ENCODE peak calls at places on chromosomes 2 and 18, in eight cellular contexts. One of them, this sample, is unnamed.

GRCh38 chr2:185127412-185127811 is 529.1 kb downstream of the ZNF804A start:
- DNase-seq in iPS DF 6.9: no peak
- DNase-seq in CD4-positive, alpha-beta T cell: no peak
- DNase-seq in GM12878: no peak
- DNase-seq in transverse colon: no peak
- DNase-seq in endodermal cell: no peak
- DNase-seq in GM23338: no peak
- DNase-seq in psoas muscle: no peak
- DNase-seq in this sample: no peak

GRCh38 chr2:127193948-127194267 is 26.2 kb downstream of the CYP27C1 start:
- DNase-seq in transverse colon: no peak
- DNase-seq in psoas muscle: no peak
- DNase-seq in CD4-positive, alpha-beta T cell: no peak
- DNase-seq in GM23338: peak; percentile 59
- DNase-seq in iPS DF 6.9: no peak
- DNase-seq in endodermal cell: no peak
- DNase-seq in GM12878: no peak
- DNase-seq in this sample: no peak

GRCh38 chr2:101974663-101975062 is 17.1 kb upstream of the IL1R2 start:
- DNase-seq in iPS DF 6.9: peak; percentile 16
- DNase-seq in psoas muscle: no peak
- DNase-seq in transverse colon: no peak
- DNase-seq in CD4-positive, alpha-beta T cell: no peak
- DNase-seq in GM23338: peak; percentile 60
- DNase-seq in GM12878: no peak
- DNase-seq in endodermal cell: peak; percentile 78
- DNase-seq in this sample: no peak

GRCh38 chr2:112740522-112740921 is 19.7 kb downstream of the NT5DC4 start:
- DNase-seq in GM12878: no peak
- DNase-seq in CD4-positive, alpha-beta T cell: no peak
- DNase-seq in iPS DF 6.9: no peak
- DNase-seq in psoas muscle: no peak
- DNase-seq in GM23338: no peak
- DNase-seq in endodermal cell: no peak
- DNase-seq in transverse colon: no peak
- DNase-seq in this sample: no peak

GRCh38 chr2:36461039-36461681 is 105.6 kb downstream of the CRIM1 start:
- DNase-seq in CD4-positive, alpha-beta T cell: no peak
- DNase-seq in GM12878: peak; percentile 9
- DNase-seq in endodermal cell: no peak
- DNase-seq in iPS DF 6.9: peak; percentile 47
- DNase-seq in transverse colon: no peak
- DNase-seq in psoas muscle: no peak
- DNase-seq in GM23338: peak; percentile 82
- DNase-seq in this sample: no peak

GRCh38 chr2:69375494-69376353 is 11.3 kb downstream of the GFPT1 start:
- DNase-seq in endodermal cell: no peak
- DNase-seq in psoas muscle: no peak
- DNase-seq in GM23338: peak; percentile 79
- DNase-seq in iPS DF 6.9: peak; percentile 27
- DNase-seq in transverse colon: no peak
- DNase-seq in CD4-positive, alpha-beta T cell: no peak
- DNase-seq in GM12878: no peak
- DNase-seq in this sample: no peak

GRCh38 chr18:77254711-77255110 is 5.1 kb downstream of the GALR1 start:
- DNase-seq in CD4-positive, alpha-beta T cell: no peak
- DNase-seq in iPS DF 6.9: no peak
- DNase-seq in endodermal cell: peak; percentile 58
- DNase-seq in GM23338: peak; percentile 46
- DNase-seq in psoas muscle: no peak
- DNase-seq in GM12878: no peak
- DNase-seq in transverse colon: no peak
- DNase-seq in this sample: no peak

GRCh38 chr2:8552264-8552913 is 129.5 kb upstream of the ID2 start:
- DNase-seq in transverse colon: peak; percentile 9
- DNase-seq in iPS DF 6.9: no peak
- DNase-seq in psoas muscle: no peak
- DNase-seq in GM23338: no peak
- DNase-seq in CD4-positive, alpha-beta T cell: no peak
- DNase-seq in GM12878: no peak
- DNase-seq in endodermal cell: peak; percentile 34
- DNase-seq in this sample: no peak

GRCh38 chr2:44086639-44087036 is 82.0 kb upstream of the PPM1B start:
- DNase-seq in CD4-positive, alpha-beta T cell: no peak
- DNase-seq in GM23338: no peak
- DNase-seq in iPS DF 6.9: no peak
- DNase-seq in GM12878: no peak
- DNase-seq in transverse colon: no peak
- DNase-seq in endodermal cell: no peak
- DNase-seq in psoas muscle: no peak
- DNase-seq in this sample: no peak

GRCh38 chr18:5546660-5547059 is 2.9 kb upstream of the EPB41L3 start:
- DNase-seq in endodermal cell: peak; percentile 75
- DNase-seq in GM23338: peak; percentile 80
- DNase-seq in iPS DF 6.9: no peak
- DNase-seq in CD4-positive, alpha-beta T cell: no peak
- DNase-seq in psoas muscle: peak; percentile 23
- DNase-seq in GM12878: no peak
- DNase-seq in transverse colon: no peak
- DNase-seq in this sample: no peak

GRCh38 chr18:77062518-77063003 is 70.0 kb downstream of the MBP start:
- DNase-seq in GM23338: no peak
- DNase-seq in iPS DF 6.9: no peak
- DNase-seq in GM12878: peak; percentile 82
- DNase-seq in endodermal cell: no peak
- DNase-seq in CD4-positive, alpha-beta T cell: peak; percentile 71
- DNase-seq in psoas muscle: no peak
- DNase-seq in transverse colon: no peak
- DNase-seq in this sample: no peak

GRCh38 chr2:159558479-159558878 is 57.9 kb downstream of the BAZ2B start:
- DNase-seq in GM12878: no peak
- DNase-seq in endodermal cell: no peak
- DNase-seq in psoas muscle: no peak
- DNase-seq in GM23338: no peak
- DNase-seq in transverse colon: no peak
- DNase-seq in iPS DF 6.9: no peak
- DNase-seq in CD4-positive, alpha-beta T cell: no peak
- DNase-seq in this sample: no peak

GRCh38 chr18:48927286-48928080 is 23.3 kb downstream of the SMAD7 start:
- DNase-seq in iPS DF 6.9: no peak
- DNase-seq in psoas muscle: no peak
- DNase-seq in transverse colon: no peak
- DNase-seq in endodermal cell: no peak
- DNase-seq in GM12878: no peak
- DNase-seq in GM23338: no peak
- DNase-seq in CD4-positive, alpha-beta T cell: no peak
- DNase-seq in this sample: no peak
- H3K27ac ChIP-seq in iPS DF 6.9: no peak overlapping the region
- H3K27ac ChIP-seq in psoas muscle: no peak overlapping the region
- H3K27ac ChIP-seq in transverse colon: peak overlapping the region; percentile 88
- H3K27ac ChIP-seq in endodermal cell: no peak overlapping the region
- H3K27ac ChIP-seq in GM12878: peak overlapping the region; percentile 49
- H3K27ac ChIP-seq in GM23338: peak overlapping the region; percentile 19
- H3K27ac ChIP-seq in CD4-positive, alpha-beta T cell: no peak overlapping the region
- H3K27ac ChIP-seq in this sample: no peak overlapping the region

GRCh38 chr2:188787661-188788044 is 186.5 kb upstream of the COL3A1 start:
- DNase-seq in transverse colon: no peak
- DNase-seq in psoas muscle: no peak
- DNase-seq in GM12878: no peak
- DNase-seq in CD4-positive, alpha-beta T cell: no peak
- DNase-seq in iPS DF 6.9: no peak
- DNase-seq in endodermal cell: no peak
- DNase-seq in GM23338: no peak
- DNase-seq in this sample: no peak

GRCh38 chr2:188786368-188786781 is 187.8 kb upstream of the COL3A1 start:
- DNase-seq in GM23338: no peak
- DNase-seq in endodermal cell: no peak
- DNase-seq in transverse colon: no peak
- DNase-seq in GM12878: no peak
- DNase-seq in psoas muscle: no peak
- DNase-seq in iPS DF 6.9: no peak
- DNase-seq in CD4-positive, alpha-beta T cell: no peak
- DNase-seq in this sample: no peak

GRCh38 chr2:188785515-188785914 is 188.7 kb upstream of the COL3A1 start:
- DNase-seq in GM23338: no peak
- DNase-seq in endodermal cell: no peak
- DNase-seq in transverse colon: no peak
- DNase-seq in iPS DF 6.9: no peak
- DNase-seq in GM12878: no peak
- DNase-seq in CD4-positive, alpha-beta T cell: no peak
- DNase-seq in psoas muscle: no peak
- DNase-seq in this sample: no peak

GRCh38 chr2:188788621-188789020 is 185.6 kb upstream of the COL3A1 start:
- DNase-seq in endodermal cell: no peak
- DNase-seq in GM12878: no peak
- DNase-seq in psoas muscle: peak; percentile 54
- DNase-seq in transverse colon: peak; percentile 48
- DNase-seq in CD4-positive, alpha-beta T cell: no peak
- DNase-seq in GM23338: no peak
- DNase-seq in iPS DF 6.9: no peak
- DNase-seq in this sample: no peak

DNA sequence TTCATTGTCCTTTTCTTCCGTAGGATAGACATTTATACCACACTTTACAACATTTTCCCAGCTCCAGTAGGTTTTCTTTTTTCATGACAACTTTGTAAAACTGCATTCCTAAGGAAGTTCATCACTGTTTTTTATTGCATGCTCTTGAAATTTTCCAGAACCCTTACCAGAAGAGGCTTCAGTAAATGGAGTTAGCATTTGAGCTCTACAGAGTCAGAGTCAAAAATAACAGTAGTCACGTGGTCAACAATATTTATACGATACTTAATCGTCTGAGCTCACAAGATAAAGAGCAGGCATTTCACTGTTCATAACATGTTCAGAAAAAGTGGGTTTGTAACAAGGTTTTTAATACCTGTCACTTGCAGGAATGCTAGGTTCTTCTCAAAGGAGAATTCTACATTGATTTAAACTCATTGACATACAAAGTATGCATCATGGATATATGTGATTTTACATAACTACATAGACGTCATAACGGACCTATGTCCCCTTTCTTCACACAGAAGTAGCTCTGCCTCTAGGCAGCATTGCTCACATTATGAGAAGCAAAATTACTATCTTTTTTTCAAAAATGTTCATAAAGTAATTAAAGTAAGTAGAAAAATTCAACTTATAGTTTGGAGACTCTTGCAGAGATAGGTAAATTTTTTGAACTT is 187.0 kb upstream of the COL3A1 start:
- DNase-seq in GM12878: no peak
- DNase-seq in psoas muscle: no peak
- DNase-seq in endodermal cell: no peak
- DNase-seq in GM23338: no peak
- DNase-seq in CD4-positive, alpha-beta T cell: no peak
- DNase-seq in iPS DF 6.9: no peak
- DNase-seq in transverse colon: no peak
- DNase-seq in this sample: no peak
- H3K27ac ChIP-seq in GM12878: no peak overlapping the region
- H3K27ac ChIP-seq in psoas muscle: peak overlapping the region; percentile 64
- H3K27ac ChIP-seq in endodermal cell: no peak overlapping the region
- H3K27ac ChIP-seq in GM23338: no peak overlapping the region
- H3K27ac ChIP-seq in CD4-positive, alpha-beta T cell: no peak overlapping the region
- H3K27ac ChIP-seq in iPS DF 6.9: no peak overlapping the region
- H3K27ac ChIP-seq in transverse colon: peak overlapping the region; percentile 86
- H3K27ac ChIP-seq in this sample: no peak overlapping the region

GRCh38 chr18:8080092-8080491 is 513.0 kb downstream of the PTPRM start:
- DNase-seq in CD4-positive, alpha-beta T cell: no peak
- DNase-seq in GM23338: no peak
- DNase-seq in transverse colon: no peak
- DNase-seq in psoas muscle: no peak
- DNase-seq in GM12878: no peak
- DNase-seq in endodermal cell: no peak
- DNase-seq in iPS DF 6.9: no peak
- DNase-seq in this sample: no peak

GRCh38 chr18:8081267-8081666 is 514.2 kb downstream of the PTPRM start:
- DNase-seq in GM23338: no peak
- DNase-seq in psoas muscle: no peak
- DNase-seq in iPS DF 6.9: no peak
- DNase-seq in endodermal cell: no peak
- DNase-seq in GM12878: no peak
- DNase-seq in CD4-positive, alpha-beta T cell: no peak
- DNase-seq in transverse colon: no peak
- DNase-seq in this sample: no peak

GRCh38 chr18:8084160-8084559 is 517.0 kb downstream of the PTPRM start:
- DNase-seq in transverse colon: no peak
- DNase-seq in endodermal cell: peak; percentile 90
- DNase-seq in psoas muscle: no peak
- DNase-seq in CD4-positive, alpha-beta T cell: no peak
- DNase-seq in GM23338: peak; percentile 92
- DNase-seq in GM12878: no peak
- DNase-seq in iPS DF 6.9: peak; percentile 94
- DNase-seq in this sample: no peak

GRCh38 chr18:8081872-8082553 is 514.9 kb downstream of the PTPRM start:
- DNase-seq in endodermal cell: no peak
- DNase-seq in psoas muscle: no peak
- DNase-seq in CD4-positive, alpha-beta T cell: no peak
- DNase-seq in GM12878: no peak
- DNase-seq in transverse colon: no peak
- DNase-seq in iPS DF 6.9: no peak
- DNase-seq in GM23338: no peak
- DNase-seq in this sample: no peak
- H3K27ac ChIP-seq in endodermal cell: no peak overlapping the region
- H3K27ac ChIP-seq in psoas muscle: no peak overlapping the region
- H3K27ac ChIP-seq in CD4-positive, alpha-beta T cell: no peak overlapping the region
- H3K27ac ChIP-seq in GM12878: no peak overlapping the region
- H3K27ac ChIP-seq in transverse colon: no peak overlapping the region
- H3K27ac ChIP-seq in iPS DF 6.9: no peak overlapping the region
- H3K27ac ChIP-seq in GM23338: no peak overlapping the region
- H3K27ac ChIP-seq in this sample: no peak overlapping the region

GRCh38 chr18:7945882-7946281 is 378.8 kb downstream of the PTPRM start:
- DNase-seq in iPS DF 6.9: no peak
- DNase-seq in psoas muscle: no peak
- DNase-seq in transverse colon: no peak
- DNase-seq in GM23338: no peak
- DNase-seq in CD4-positive, alpha-beta T cell: no peak
- DNase-seq in endodermal cell: no peak
- DNase-seq in GM12878: no peak
- DNase-seq in this sample: no peak
- H3K27ac ChIP-seq in iPS DF 6.9: no peak overlapping the region
- H3K27ac ChIP-seq in psoas muscle: no peak overlapping the region
- H3K27ac ChIP-seq in transverse colon: peak overlapping the region; percentile 57
- H3K27ac ChIP-seq in GM23338: no peak overlapping the region
- H3K27ac ChIP-seq in CD4-positive, alpha-beta T cell: no peak overlapping the region
- H3K27ac ChIP-seq in endodermal cell: no peak overlapping the region
- H3K27ac ChIP-seq in GM12878: no peak overlapping the region
- H3K27ac ChIP-seq in this sample: no peak overlapping the region

GRCh38 chr2:238286551-238286950 is 1.9 kb downstream of the PER2 start:
- DNase-seq in psoas muscle: peak; percentile 69
- DNase-seq in iPS DF 6.9: no peak
- DNase-seq in transverse colon: peak; percentile 67
- DNase-seq in GM23338: no peak
- DNase-seq in GM12878: no peak
- DNase-seq in CD4-positive, alpha-beta T cell: no peak
- DNase-seq in endodermal cell: no peak
- DNase-seq in this sample: no peak
- H3K27ac ChIP-seq in psoas muscle: peak overlapping the region; percentile 96
- H3K27ac ChIP-seq in iPS DF 6.9: no peak overlapping the region
- H3K27ac ChIP-seq in transverse colon: peak overlapping the region; percentile 98
- H3K27ac ChIP-seq in GM23338: no peak overlapping the region
- H3K27ac ChIP-seq in GM12878: no peak overlapping the region
- H3K27ac ChIP-seq in CD4-positive, alpha-beta T cell: no peak overlapping the region
- H3K27ac ChIP-seq in endodermal cell: peak overlapping the region; percentile 85
- H3K27ac ChIP-seq in this sample: peak overlapping the region; percentile 88

This sample was measured in caudate nucleus.